ENCODE peak calls at places on chromosomes 16 and 17, in four cellular contexts. R is ecto neural progenitor cell, O is H4, Q is hepatic stellate cell. V is an unnamed sample.

GRCh38 chr16:78988361-78988992 is 612.1 kb downstream of the MAF start:
- DNase-seq in R (no peak), O (peak), Q (no peak), V (peak)

GRCh38 chr16:440627-441026 is 15.2 kb downstream of the RAB11FIP3 start:
- DNase-seq in O (no peak), Q (no peak), R (no peak), V (no peak)

GRCh38 chr17:40554646-40555295 is 10.5 kb downstream of the CCR7 start:
- DNase-seq in Q (no peak), R (no peak), O (no peak), V (peak)

GRCh38 chr17:21039839-21040575 is 2.8 kb downstream of the USP22 start:
- DNase-seq in R (no peak), O (peak), Q (no peak), V (no peak)

GRCh38 chr16:14013571-14014283 is 57.4 kb upstream of the MRTFB start:
- DNase-seq in Q (peak), R (no peak), O (peak), V (no peak)

GRCh38 chr17:35539659-35540026 is 2.2 kb upstream of the SLFN12L start:
- DNase-seq in R (peak), O (no peak), Q (no peak), V (no peak)

GRCh38 chr16:608019-608418 is 18.2 kb downstream of the RAB40C start:
- DNase-seq in Q (no peak), O (no peak), R (no peak), V (peak)

GRCh38 chr16:87957296-87958069 is 6.2 kb downstream of the BANP start:
- DNase-seq in O (no peak), Q (no peak), R (no peak), V (no peak)

GRCh38 chr17:78717431-78717980 is 64.6 kb downstream of the CYTH1 start:
- DNase-seq in Q (peak), R (no peak), O (peak), V (no peak)

GRCh38 chr17:13134106-13134505 is 116.3 kb upstream of the ELAC2 start:
- DNase-seq in Q (no peak), O (no peak), R (no peak), V (no peak)

GRCh38 chr16:68782198-68783174 is 45.4 kb downstream of the CDH1 start:
- DNase-seq in R (no peak), Q (no peak), O (no peak), V (no peak)

GRCh38 chr16:89489040-89489721 is 1.2 kb downstream of the ANKRD11 start:
- DNase-seq in R (peak), O (peak), Q (peak), V (peak)

GRCh38 chr17:74599531-74599939 is 7.5 kb upstream of the CD300LD start:
- DNase-seq in R (no peak), Q (no peak), O (no peak), V (no peak)

GRCh38 chr17:73599599-73599998 is 44.6 kb downstream of the SDK2 start:
- DNase-seq in R (no peak), Q (no peak), O (no peak), V (no peak)

GRCh38 chr16:3673201-3673600 is 18.7 kb downstream of the DNASE1 start:
- DNase-seq in O (no peak), R (no peak), Q (no peak), V (no peak)

GRCh38 chr17:64133546-64134215 is 3.7 kb upstream of the ERN1 start:
- DNase-seq in R (no peak), O (peak), Q (peak), V (peak)

GRCh38 chr17:73973881-73974409 is 229.5 kb upstream of the RPL38 start:
- DNase-seq in O (no peak), R (no peak), Q (no peak), V (no peak)

GRCh38 chr16:87724490-87725291 is 41.1 kb downstream of the KLHDC4 start:
- DNase-seq in R (no peak), Q (no peak), O (no peak), V (no peak)

GRCh38 chr16:62018301-62019060 is 17.8 kb downstream of the CDH8 start:
- DNase-seq in Q (no peak), R (no peak), O (no peak), V (no peak)

GRCh38 chr17:15238064-15238463 is 27.1 kb downstream of the PMP22 start:
- DNase-seq in O (no peak), Q (no peak), R (no peak), V (no peak)

GRCh38 chr16:30458561-30459394 is 13.1 kb upstream of the SEPHS2 start:
- DNase-seq in R (no peak), Q (no peak), O (no peak), V (no peak)

GRCh38 chr16:31145398-31145990 is 4.4 kb downstream of the PRSS36 start:
- DNase-seq in O (no peak), R (no peak), Q (no peak), V (no peak)

V was measured in H9.